ENCODE peak calls at places on chromosomes 6 and 20, in six cellular contexts. O, H, Y, N, Q and C are unnamed samples.

GRCh38 chr20:61524956-61525666 is 273.1 kb downstream of the CDH4 start:
- DNase-seq in O (no peak), H (no peak), Y (no peak), N (no peak), Q (no peak), C (no peak)

GRCh38 chr20:44888226-44889103 is 3.0 kb downstream of the YWHAB start:
- DNase-seq in O (no peak), H (no peak), Y (no peak), N (no peak), Q (peak; percentile 22), C (no peak)

GRCh38 chr20:13468166-13468565 is 170.6 kb downstream of the TASP1 start:
- DNase-seq in O (no peak), H (no peak), Y (no peak), N (no peak), Q (no peak), C (no peak)

GRCh38 chr20:63121246-63121645 is 94.7 kb downstream of the YTHDF1 start:
- DNase-seq in O (no peak), H (no peak), Y (no peak), N (no peak), Q (no peak), C (peak; percentile 27)

GRCh38 chr6:28580484-28580883 is 54.8 kb downstream of the GPX5 start:
- DNase-seq in O (no peak), H (no peak), Y (no peak), N (no peak), Q (peak; percentile 32), C (no peak)

GRCh38 chr6:68059261-68059660 is 575.8 kb upstream of the ADGRB3 start:
- DNase-seq in O (no peak), H (no peak), Y (no peak), N (no peak), Q (no peak), C (no peak)

GRCh38 chr6:167146977-167147376 is 10.8 kb downstream of the GPR31 start:
- DNase-seq in O (no peak), H (peak; percentile 65), Y (no peak), N (no peak), Q (no peak), C (no peak)

GRCh38 chr20:63318391-63319163 is 25.6 kb downstream of the COL20A1 start:
- DNase-seq in O (no peak), H (no peak), Y (no peak), N (no peak), Q (no peak), C (no peak)

GRCh38 chr6:147081210-147081609 is 123.0 kb upstream of the STXBP5 start:
- DNase-seq in O (no peak), H (no peak), Y (no peak), N (no peak), Q (no peak), C (no peak)

GRCh38 chr6:116165596-116165995 is 39.7 kb upstream of the COL10A1 start:
- DNase-seq in O (no peak), H (no peak), Y (no peak), N (no peak), Q (no peak), C (no peak)

GRCh38 chr6:24125980-24126379 is at the start of gene NRSN1:
- DNase-seq in O (peak; percentile 13), H (peak; percentile 32), Y (no peak), N (no peak), Q (no peak), C (no peak)

GRCh38 chr20:43904195-43904594 is 10.5 kb upstream of the TOX2 start:
- DNase-seq in O (no peak), H (no peak), Y (no peak), N (no peak), Q (no peak), C (no peak)

GRCh38 chr6:3457710-3458605 is 1.1 kb upstream of the SLC22A23 start:
- DNase-seq in O (peak; percentile 42), H (no peak), Y (no peak), N (no peak), Q (peak; percentile 28), C (no peak)

GRCh38 chr6:32860674-32861073 is 6.7 kb downstream of the PSMB9 start:
- DNase-seq in O (no peak), H (no peak), Y (no peak), N (no peak), Q (no peak), C (no peak)

GRCh38 chr6:165769884-165770283 is 106.8 kb upstream of the PDE10A start:
- DNase-seq in O (no peak), H (no peak), Y (no peak), N (no peak), Q (no peak), C (no peak)

GRCh38 chr6:131875647-131876046 is 67.8 kb downstream of the ENPP1 start:
- DNase-seq in O (no peak), H (no peak), Y (no peak), N (no peak), Q (no peak), C (no peak)

GRCh38 chr20:53739799-53740785 is 146.5 kb upstream of the ZNF217 start:
- DNase-seq in O (peak; percentile 15), H (peak; percentile 57), Y (no peak), N (no peak), Q (peak; percentile 41), C (no peak)

GRCh38 chr20:1933465-1933870 is 38.3 kb downstream of the SIRPA start:
- DNase-seq in O (no peak), H (no peak), Y (no peak), N (no peak), Q (no peak), C (no peak)

GRCh38 chr6:34462561-34462971 is 3.3 kb upstream of the PACSIN1 start:
- DNase-seq in O (no peak), H (no peak), Y (no peak), N (no peak), Q (no peak), C (no peak)

GRCh38 chr20:44495257-44495656 is 19.6 kb downstream of the TTPAL start:
- DNase-seq in O (no peak), H (no peak), Y (no peak), N (no peak), Q (no peak), C (peak; percentile 45)

GRCh38 chr20:23584434-23585199 is 16.3 kb upstream of the CST9L start:
- DNase-seq in O (no peak), H (no peak), Y (no peak), N (no peak), Q (no peak), C (peak; percentile 33)

GRCh38 chr20:42483694-42484303 is 705.9 kb downstream of the PTPRT start:
- DNase-seq in O (peak; percentile 24), H (peak; percentile 71), Y (no peak), N (no peak), Q (no peak), C (no peak)

GRCh38 chr20:57612916-57613315 is 7.3 kb downstream of the ZBP1 start:
- DNase-seq in O (no peak), H (no peak), Y (no peak), N (no peak), Q (no peak), C (no peak)

GRCh38 chr6:167512926-167513325 is 188.0 kb downstream of the TTLL2 start:
- DNase-seq in O (no peak), H (no peak), Y (no peak), N (no peak), Q (no peak), C (no peak)

GRCh38 chr20:2687514-2687913 is 5.1 kb upstream of the EBF4 start:
- DNase-seq in O (no peak), H (no peak), Y (no peak), N (no peak), Q (no peak), C (no peak)

GRCh38 chr6:150596439-150596838 is 3.2 kb upstream of the PLEKHG1 start:
- DNase-seq in O (no peak), H (no peak), Y (no peak), N (no peak), Q (no peak), C (no peak)

GRCh38 chr6:15349379-15349778 is 103.5 kb downstream of the JARID2 start:
- DNase-seq in O (no peak), H (no peak), Y (no peak), N (no peak), Q (no peak), C (no peak)

GRCh38 chr20:50578778-50579165 is 68.6 kb downstream of the PTPN1 start:
- DNase-seq in O (no peak), H (no peak), Y (no peak), N (no peak), Q (no peak), C (no peak)

GRCh38 chr6:145815351-145815772 is 767 bp upstream of the FBXO30 start:
- DNase-seq in O (no peak), H (no peak), Y (peak; percentile 2), N (no peak), Q (no peak), C (no peak)